ENCODE peak calls at places on chromosomes 1 and 21, in eight cellular contexts. One of them, this sample, is unnamed.

GRCh38 chr1:244815600-244816099 is 19.8 kb upstream of the COX20 start:
- ATAC-seq in RWPE2: no peak
- ATAC-seq in activated B cell treated with CpG ODN at 0.5 μM for 24 hours: peak
- ATAC-seq in right cardiac atrium: no peak
- ATAC-seq in lower lobe of right lung: peak
- ATAC-seq in WTC11: peak
- ATAC-seq in naive thymus-derived CD8-positive, alpha-beta T cell: no peak
- ATAC-seq in HCT116: no peak
- ATAC-seq in this sample: no peak

GRCh38 chr1:31487894-31488293 is 74.9 kb downstream of the SERINC2 start:
- ATAC-seq in activated B cell treated with CpG ODN at 0.5 μM for 24 hours: no peak
- ATAC-seq in HCT116: no peak
- ATAC-seq in WTC11: no peak
- ATAC-seq in right cardiac atrium: no peak
- ATAC-seq in naive thymus-derived CD8-positive, alpha-beta T cell: no peak
- ATAC-seq in RWPE2: no peak
- ATAC-seq in lower lobe of right lung: peak
- ATAC-seq in this sample: no peak

GRCh38 chr1:230299148-230300006 is 126.8 kb downstream of the PGBD5 start:
- ATAC-seq in HCT116: no peak
- ATAC-seq in naive thymus-derived CD8-positive, alpha-beta T cell: no peak
- ATAC-seq in right cardiac atrium: no peak
- ATAC-seq in lower lobe of right lung: no peak
- ATAC-seq in RWPE2: no peak
- ATAC-seq in WTC11: no peak
- ATAC-seq in activated B cell treated with CpG ODN at 0.5 μM for 24 hours: no peak
- ATAC-seq in this sample: no peak

GRCh38 chr1:192903142-192903541 is 94.3 kb downstream of the RGS2 start:
- ATAC-seq in naive thymus-derived CD8-positive, alpha-beta T cell: no peak
- ATAC-seq in RWPE2: no peak
- ATAC-seq in HCT116: no peak
- ATAC-seq in right cardiac atrium: peak
- ATAC-seq in WTC11: no peak
- ATAC-seq in lower lobe of right lung: no peak
- ATAC-seq in activated B cell treated with CpG ODN at 0.5 μM for 24 hours: no peak
- ATAC-seq in this sample: no peak

GRCh38 chr21:35150562-35151226 is 101.6 kb upstream of the RUNX1 start:
- ATAC-seq in naive thymus-derived CD8-positive, alpha-beta T cell: no peak
- ATAC-seq in RWPE2: no peak
- ATAC-seq in lower lobe of right lung: no peak
- ATAC-seq in WTC11: no peak
- ATAC-seq in activated B cell treated with CpG ODN at 0.5 μM for 24 hours: no peak
- ATAC-seq in right cardiac atrium: no peak
- ATAC-seq in HCT116: no peak
- ATAC-seq in this sample: no peak

GRCh38 chr1:176829261-176829976 is 335.1 kb downstream of the ASTN1 start:
- ATAC-seq in activated B cell treated with CpG ODN at 0.5 μM for 24 hours: no peak
- ATAC-seq in lower lobe of right lung: no peak
- ATAC-seq in right cardiac atrium: no peak
- ATAC-seq in WTC11: peak
- ATAC-seq in naive thymus-derived CD8-positive, alpha-beta T cell: no peak
- ATAC-seq in RWPE2: no peak
- ATAC-seq in HCT116: no peak
- ATAC-seq in this sample: no peak

GRCh38 chr1:170789063-170789462 is 125.1 kb downstream of the PRRX1 start:
- ATAC-seq in activated B cell treated with CpG ODN at 0.5 μM for 24 hours: no peak
- ATAC-seq in right cardiac atrium: no peak
- ATAC-seq in naive thymus-derived CD8-positive, alpha-beta T cell: no peak
- ATAC-seq in HCT116: no peak
- ATAC-seq in lower lobe of right lung: no peak
- ATAC-seq in RWPE2: no peak
- ATAC-seq in WTC11: no peak
- ATAC-seq in this sample: no peak

GRCh38 chr1:64923294-64923718 is 43.0 kb downstream of the JAK1 start:
- ATAC-seq in WTC11: no peak
- ATAC-seq in HCT116: no peak
- ATAC-seq in right cardiac atrium: no peak
- ATAC-seq in activated B cell treated with CpG ODN at 0.5 μM for 24 hours: no peak
- ATAC-seq in RWPE2: no peak
- ATAC-seq in naive thymus-derived CD8-positive, alpha-beta T cell: no peak
- ATAC-seq in lower lobe of right lung: peak
- ATAC-seq in this sample: no peak

GRCh38 chr1:196655037-196655436 is 3.2 kb downstream of the CFH start:
- ATAC-seq in HCT116: no peak
- ATAC-seq in naive thymus-derived CD8-positive, alpha-beta T cell: no peak
- ATAC-seq in lower lobe of right lung: no peak
- ATAC-seq in right cardiac atrium: no peak
- ATAC-seq in WTC11: no peak
- ATAC-seq in activated B cell treated with CpG ODN at 0.5 μM for 24 hours: no peak
- ATAC-seq in RWPE2: no peak
- ATAC-seq in this sample: no peak

GRCh38 chr1:27057801-27058647 is 45.4 kb upstream of the TENT5B start:
- ATAC-seq in activated B cell treated with CpG ODN at 0.5 μM for 24 hours: no peak
- ATAC-seq in lower lobe of right lung: peak
- ATAC-seq in right cardiac atrium: no peak
- ATAC-seq in naive thymus-derived CD8-positive, alpha-beta T cell: no peak
- ATAC-seq in RWPE2: no peak
- ATAC-seq in WTC11: peak
- ATAC-seq in HCT116: no peak
- ATAC-seq in this sample: no peak

GRCh38 chr21:21997390-21998333 is 999.5 kb downstream of the NCAM2 start:
- ATAC-seq in activated B cell treated with CpG ODN at 0.5 μM for 24 hours: no peak
- ATAC-seq in RWPE2: no peak
- ATAC-seq in naive thymus-derived CD8-positive, alpha-beta T cell: no peak
- ATAC-seq in WTC11: peak
- ATAC-seq in lower lobe of right lung: no peak
- ATAC-seq in right cardiac atrium: no peak
- ATAC-seq in HCT116: no peak
- ATAC-seq in this sample: no peak

GRCh38 chr1:32487182-32487581 is 22.3 kb downstream of the ZBTB8B start:
- ATAC-seq in HCT116: peak
- ATAC-seq in naive thymus-derived CD8-positive, alpha-beta T cell: no peak
- ATAC-seq in lower lobe of right lung: no peak
- ATAC-seq in activated B cell treated with CpG ODN at 0.5 μM for 24 hours: no peak
- ATAC-seq in RWPE2: no peak
- ATAC-seq in right cardiac atrium: no peak
- ATAC-seq in WTC11: no peak
- ATAC-seq in this sample: no peak

GRCh38 chr1:35029756-35030155 is 2.0 kb downstream of the ZMYM6 start:
- ATAC-seq in right cardiac atrium: no peak
- ATAC-seq in HCT116: no peak
- ATAC-seq in activated B cell treated with CpG ODN at 0.5 μM for 24 hours: no peak
- ATAC-seq in WTC11: no peak
- ATAC-seq in RWPE2: no peak
- ATAC-seq in naive thymus-derived CD8-positive, alpha-beta T cell: no peak
- ATAC-seq in lower lobe of right lung: no peak
- ATAC-seq in this sample: no peak